ENCODE peak calls at places on chromosomes 6 and 20, in five cellular contexts. C is AG10803, A is lung, B is kidney tubule cell, J is adrenal gland. D is an unnamed sample.

GRCh38 chr6:37920667-37921066 is 101.1 kb downstream of the ZFAND3 start:
- DNase-seq in C (no peak), A (no peak), B (peak), J (no peak), D (no peak)

GRCh38 chr6:111588366-111588765 is 17.3 kb downstream of the TRAF3IP2 start:
- DNase-seq in C (no peak), A (no peak), B (no peak), J (no peak), D (no peak)

GRCh38 chr6:37019065-37019450 is 13.6 kb downstream of the FGD2 start:
- DNase-seq in C (no peak), A (no peak), B (peak), J (peak), D (no peak)

GRCh38 chr20:36472656-36473071 is 68.7 kb upstream of the MYL9 start:
- DNase-seq in C (no peak), A (no peak), B (peak), J (peak), D (peak)

GRCh38 chr6:18585032-18585573 is 198.0 kb downstream of the RNF144B start:
- DNase-seq in C (peak), A (peak), B (peak), J (peak), D (peak)

GRCh38 chr6:83152913-83153312 is 40.2 kb downstream of the PGM3 start:
- DNase-seq in C (no peak), A (no peak), B (no peak), J (no peak), D (no peak)

GRCh38 chr6:113122060-113122459 is 735.1 kb upstream of the MARCKS start:
- DNase-seq in C (peak), A (no peak), B (peak), J (peak), D (peak)

GRCh38 chr20:64111841-64112641 is 4.7 kb upstream of the NPBWR2 start:
- DNase-seq in C (no peak), A (no peak), B (no peak), J (no peak), D (no peak)

GRCh38 chr20:56343861-56344381 is 14.9 kb upstream of the FAM210B start:
- DNase-seq in C (peak), A (no peak), B (peak), J (peak), D (peak)

GRCh38 chr6:77105091-77105490 is 358.2 kb downstream of the HTR1B start:
- DNase-seq in C (no peak), A (no peak), B (no peak), J (no peak), D (no peak)

GRCh38 chr6:92364948-92365386 is 1054.4 kb downstream of the EPHA7 start:
- DNase-seq in C (peak), A (no peak), B (no peak), J (no peak), D (no peak)

GRCh38 chr20:23021941-23022340 is 13.2 kb upstream of the SSTR4 start:
- DNase-seq in C (no peak), A (no peak), B (peak), J (no peak), D (no peak)

GRCh38 chr6:108651781-108652227 is 91.1 kb downstream of the FOXO3 start:
- DNase-seq in C (peak), A (no peak), B (peak), J (no peak), D (peak)

GRCh38 chr6:169921227-169921626 is 169.8 kb downstream of the ERMARD start:
- DNase-seq in C (no peak), A (no peak), B (no peak), J (no peak), D (no peak)

GRCh38 chr6:46452312-46452917 is 38.8 kb downstream of the RCAN2 start:
- DNase-seq in C (no peak), A (no peak), B (no peak), J (no peak), D (no peak)

GRCh38 chr6:113998811-113999210 is 27.9 kb upstream of the HDAC2 start:
- DNase-seq in C (no peak), A (no peak), B (no peak), J (no peak), D (no peak)

GRCh38 chr20:6637160-6637579 is 130.3 kb upstream of the BMP2 start:
- DNase-seq in C (no peak), A (no peak), B (peak), J (no peak), D (no peak)

GRCh38 chr20:33796263-33796906 is 14.8 kb upstream of the CHMP4B start:
- DNase-seq in C (no peak), A (peak), B (peak), J (no peak), D (no peak)

GRCh38 chr6:70183512-70183911 is 119.4 kb downstream of the COL9A1 start:
- DNase-seq in C (no peak), A (no peak), B (no peak), J (no peak), D (no peak)

GRCh38 chr20:49999329-49999728 is 16.5 kb downstream of the SNAI1 start:
- DNase-seq in C (no peak), A (no peak), B (no peak), J (no peak), D (no peak)

GRCh38 chr6:55980627-55981211 is 105.3 kb upstream of the BMP5 start:
- DNase-seq in C (peak), A (no peak), B (peak), J (peak), D (peak)

GRCh38 chr6:1558388-1558787 is 51.3 kb upstream of the FOXC1 start:
- DNase-seq in C (no peak), A (no peak), B (no peak), J (no peak), D (no peak)

GRCh38 chr6:148965287-148965686 is 218.5 kb downstream of the UST start:
- DNase-seq in C (no peak), A (no peak), B (no peak), J (peak), D (no peak)

GRCh38 chr6:156262014-156262413 is 515.2 kb upstream of the ARID1B start:
- DNase-seq in C (no peak), A (no peak), B (peak), J (no peak), D (no peak)

GRCh38 chr20:4508773-4509172 is 212.9 kb upstream of the PRND start:
- DNase-seq in C (no peak), A (no peak), B (no peak), J (no peak), D (no peak)

GRCh38 chr20:51387125-51387865 is 155.2 kb downstream of the NFATC2 start:
- DNase-seq in C (no peak), A (no peak), B (no peak), J (no peak), D (no peak)

GRCh38 chr6:77457720-77458349 is 5.5 kb downstream of the HTR1B start:
- DNase-seq in C (peak), A (peak), B (peak), J (peak), D (peak)

GRCh38 chr20:59645761-59646171 is 41.4 kb downstream of the PHACTR3 start:
- DNase-seq in C (peak), A (peak), B (peak), J (no peak), D (peak)

GRCh38 chr6:1908784-1909183 is 299.1 kb downstream of the FOXC1 start:
- DNase-seq in C (no peak), A (no peak), B (no peak), J (no peak), D (no peak)

GRCh38 chr6:104969785-104970581 is 13.1 kb downstream of the LIN28B start:
- DNase-seq in C (no peak), A (no peak), B (no peak), J (no peak), D (no peak)

GRCh38 chr6:50093116-50093937 is 43.6 kb upstream of the DEFB112 start:
- DNase-seq in C (no peak), A (no peak), B (peak), J (no peak), D (no peak)

D was measured in GM03348.